ENCODE peak calls at places on chromosomes 12 and 14, in ten cellular contexts. R is choroid plexus epithelial cell, M is lower leg skin, L is AG09309, J is uterus, T is tibial artery, P is cardiac muscle cell, H is AG10803, I is astrocyte of the spinal cord, X is pancreas. Y is an unnamed sample.

GRCh38 chr12:117587646-117588287 is 226.3 kb upstream of the NOS1 start:
- DNase-seq in M (peak), I (peak), P (peak), J (no peak), R (peak), T (no peak), L (no peak), X (peak), H (peak), Y (peak)

GRCh38 chr12:47766496-47767196 is 6.4 kb upstream of the SLC48A1 start:
- DNase-seq in I (no peak), L (no peak), P (no peak), H (no peak), M (no peak), R (no peak), J (no peak), T (no peak), X (no peak), Y (no peak)

GRCh38 chr12:6285063-6285477 is 25.4 kb upstream of the PLEKHG6 start:
- DNase-seq in R (peak), M (no peak), J (peak), H (peak), I (peak), T (no peak), X (peak), L (peak), P (peak), Y (peak)

GRCh38 chr12:39875721-39876120 is 230.2 kb downstream of the SLC2A13 start:
- DNase-seq in R (no peak), M (no peak), L (no peak), J (no peak), X (no peak), I (no peak), P (no peak), H (no peak), T (no peak), Y (no peak)

GRCh38 chr12:10497602-10498001 is 8.1 kb upstream of the EIF2S3B start:
- DNase-seq in R (peak), M (no peak), X (no peak), P (peak), J (no peak), H (no peak), T (no peak), L (no peak), I (peak), Y (no peak)

GRCh38 chr14:63248211-63248610 is 44.0 kb downstream of the RHOJ start:
- DNase-seq in H (peak), T (no peak), J (no peak), M (no peak), L (no peak), I (peak), P (peak), X (no peak), R (peak), Y (peak)

GRCh38 chr14:96104469-96105057 is 65.4 kb downstream of the C14orf132 start:
- DNase-seq in J (peak), P (peak), T (peak), R (peak), H (peak), L (peak), M (peak), I (peak), X (peak), Y (peak)

GRCh38 chr12:116717466-116718457 is 20.1 kb downstream of the SPRING1 start:
- DNase-seq in M (peak), R (peak), H (peak), L (no peak), J (peak), P (peak), T (peak), X (no peak), I (peak), Y (peak)

GRCh38 chr12:84913151-84913550 is 552 bp upstream of the SLC6A15 start:
- DNase-seq in R (peak), J (no peak), I (peak), M (no peak), P (peak), X (no peak), T (no peak), L (no peak), H (no peak), Y (peak)

GRCh38 chr14:94582199-94582750 is 1.0 kb downstream of the SERPINA5 start:
- DNase-seq in M (no peak), J (no peak), P (no peak), L (no peak), R (no peak), H (no peak), X (peak), T (no peak), I (no peak), Y (no peak)

GRCh38 chr12:62917066-62917465 is 17.9 kb downstream of the PPM1H start:
- DNase-seq in M (no peak), P (no peak), H (no peak), I (no peak), R (no peak), J (no peak), X (no peak), T (no peak), L (no peak), Y (no peak)

GRCh38 chr14:96863327-96863985 is 66.3 kb downstream of the VRK1 start:
- DNase-seq in J (no peak), I (no peak), R (no peak), H (no peak), M (no peak), P (peak), X (no peak), T (no peak), L (no peak), Y (no peak)

GRCh38 chr12:108090107-108090899 is 38.8 kb upstream of the WSCD2 start:
- DNase-seq in J (no peak), X (no peak), P (no peak), M (no peak), L (no peak), T (no peak), I (no peak), H (no peak), R (no peak), Y (no peak)

GRCh38 chr14:67856806-67857205 is 37.2 kb downstream of the RAD51B start:
- DNase-seq in I (peak), R (peak), H (peak), J (no peak), X (no peak), M (no peak), L (peak), P (peak), T (no peak), Y (peak)

GRCh38 chr14:73887704-73888459 is 1.2 kb downstream of the ZNF410 start:
- DNase-seq in M (no peak), R (no peak), P (no peak), I (no peak), X (no peak), J (no peak), T (no peak), L (no peak), H (no peak), Y (peak)

GRCh38 chr14:80906336-80906735 is 35.2 kb downstream of the CEP128 start:
- DNase-seq in H (no peak), P (no peak), X (no peak), T (no peak), M (no peak), I (no peak), L (no peak), R (no peak), J (no peak), Y (no peak)

GRCh38 chr14:22314183-22314820 is 274.7 kb downstream of the DAD1 start:
- DNase-seq in P (peak), R (peak), H (peak), J (peak), X (no peak), I (peak), L (no peak), T (no peak), M (no peak), Y (peak)

DNA sequence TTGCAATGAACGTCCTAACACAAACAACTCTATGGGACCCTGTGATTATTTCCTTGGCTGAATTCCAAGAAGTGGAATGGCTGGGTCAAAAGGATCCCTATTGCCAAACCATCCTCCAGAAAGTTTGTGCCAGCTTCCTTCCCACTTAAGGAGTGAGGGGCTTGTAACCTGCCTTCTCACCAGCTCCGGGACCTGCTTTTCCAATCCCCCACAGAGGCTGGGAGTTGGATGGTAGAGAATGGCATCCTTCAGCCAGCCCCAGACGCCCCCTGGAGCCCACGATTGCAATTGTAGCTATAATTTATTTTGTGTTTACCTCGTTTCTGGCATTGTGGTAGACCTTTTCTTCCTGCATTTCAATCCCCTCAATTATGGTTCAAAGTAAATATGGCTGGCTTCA is 9.7 kb upstream of the ZDHHC22 start:
- DNase-seq in H (no peak), X (no peak), J (no peak), L (no peak), P (peak), T (no peak), R (peak), M (no peak), I (no peak), Y (no peak)
- TF ChIP-seq CTCF in H (peak), X (no peak), J (no peak), L (peak), P (peak), T (peak), R (peak), M (no peak), I (peak), Y (peak)

GRCh38 chr12:33439587-33440011 is at the start of gene SYT10:
- DNase-seq in H (no peak), R (no peak), L (no peak), X (no peak), P (peak), T (no peak), I (peak), J (no peak), M (no peak), Y (no peak)

GRCh38 chr12:33438890-33439586 is 581 bp downstream of the SYT10 start:
- DNase-seq in T (no peak), X (no peak), H (peak), I (peak), J (no peak), M (no peak), L (no peak), P (no peak), R (peak), Y (peak)

GRCh38 chr12:33440477-33440876 is 858 bp upstream of the SYT10 start:
- DNase-seq in R (no peak), J (no peak), L (no peak), X (no peak), T (no peak), H (no peak), I (no peak), M (no peak), P (no peak), Y (no peak)

GRCh38 chr12:33437598-33437997 is 2.0 kb downstream of the SYT10 start:
- DNase-seq in I (no peak), R (no peak), L (no peak), P (no peak), J (no peak), H (no peak), X (no peak), M (no peak), T (no peak), Y (no peak)

DNA sequence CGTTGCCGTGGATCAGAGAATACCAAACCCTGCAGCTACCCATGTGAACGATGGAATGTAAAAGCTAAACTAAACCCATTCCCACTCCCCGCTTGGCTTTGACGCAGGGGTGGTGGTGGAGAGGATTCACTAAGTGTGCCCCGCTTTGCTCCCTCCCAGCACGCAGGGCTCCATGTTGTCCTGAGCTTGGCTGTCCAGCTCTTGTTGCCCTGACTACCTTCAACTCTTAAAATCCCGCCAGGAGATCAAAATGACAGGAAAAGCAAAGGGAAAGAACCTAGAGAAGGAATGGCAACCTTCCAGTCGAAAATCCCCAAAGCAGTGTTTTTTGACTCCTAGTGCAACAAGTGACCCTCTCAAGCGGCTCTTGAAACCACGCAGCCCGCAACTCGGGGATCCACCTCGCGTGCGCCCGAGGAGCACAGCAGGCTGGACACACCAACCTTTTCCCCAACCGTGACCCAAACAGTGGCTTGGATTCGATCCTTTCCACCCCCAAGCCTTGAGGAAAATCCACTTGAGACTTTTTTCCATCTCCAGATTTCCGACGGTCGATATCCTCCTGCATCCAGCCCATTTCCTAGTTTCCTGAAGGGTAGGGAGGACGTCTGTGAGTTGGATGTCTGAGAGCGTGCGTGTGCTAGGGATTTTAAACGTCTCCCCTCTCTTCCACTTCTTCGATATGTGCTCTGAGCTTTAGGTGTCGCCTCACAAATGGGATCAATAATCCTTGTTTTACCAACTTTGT is 1.4 kb downstream of the SYT10 start:
- DNase-seq in I (no peak), H (no peak), L (no peak), T (no peak), J (no peak), M (no peak), X (no peak), R (no peak), P (no peak), Y (no peak)
- H3K4me3 ChIP-seq in I (no peak), H (no peak), L (no peak), T (no peak), J (no peak), M (no peak), X (no peak), R (no peak), P (peak), Y (no peak)

GRCh38 chr12:50314629-50315312 is 31.5 kb upstream of the LIMA1 start:
- DNase-seq in R (peak), X (no peak), H (peak), M (no peak), I (peak), L (no peak), P (peak), J (no peak), T (no peak), Y (peak)
- TF ChIP-seq CTCF in R (peak), X (peak), H (peak), M (no peak), I (peak), L (peak), P (peak), J (peak), T (peak), Y (peak)

GRCh38 chr12:8886515-8887284 is 27.6 kb upstream of the PHC1 start:
- DNase-seq in R (no peak), H (no peak), P (no peak), L (no peak), X (no peak), J (no peak), T (no peak), M (no peak), I (no peak), Y (no peak)

GRCh38 chr12:8887285-8887715 is 27.0 kb upstream of the PHC1 start:
- DNase-seq in I (no peak), J (no peak), R (peak), X (no peak), T (no peak), H (no peak), L (no peak), P (peak), M (no peak), Y (peak)

GRCh38 chr12:8894378-8894777 is 19.9 kb upstream of the PHC1 start:
- DNase-seq in R (no peak), I (no peak), H (no peak), M (no peak), J (no peak), L (no peak), X (no peak), T (no peak), P (no peak), Y (no peak)

GRCh38 chr12:8894986-8895385 is 19.3 kb upstream of the PHC1 start:
- DNase-seq in X (no peak), M (no peak), L (no peak), H (no peak), P (no peak), I (no peak), R (no peak), T (no peak), J (no peak), Y (no peak)

GRCh38 chr12:8890313-8891084 is 23.8 kb upstream of the PHC1 start:
- DNase-seq in J (peak), L (no peak), R (peak), H (peak), M (peak), X (peak), P (peak), I (peak), T (no peak), Y (peak)
- H3K4me3 ChIP-seq in J (peak), L (peak), R (peak), H (peak), M (no peak), X (peak), P (peak), I (peak), T (peak), Y (peak)

GRCh38 chr14:72098202-72098601 is 166.0 kb downstream of the RGS6 start:
- DNase-seq in P (no peak), R (no peak), M (no peak), X (no peak), L (no peak), H (no peak), T (no peak), J (no peak), I (no peak), Y (no peak)

GRCh38 chr14:72104011-72104613 is 171.9 kb downstream of the RGS6 start:
- DNase-seq in P (no peak), R (peak), J (no peak), X (peak), M (no peak), I (no peak), T (no peak), L (no peak), H (no peak), Y (no peak)
- TF ChIP-seq CTCF in P (no peak), R (peak), J (no peak), X (peak), M (no peak), I (peak), T (peak), L (peak), H (peak), Y (no peak)

DNA sequence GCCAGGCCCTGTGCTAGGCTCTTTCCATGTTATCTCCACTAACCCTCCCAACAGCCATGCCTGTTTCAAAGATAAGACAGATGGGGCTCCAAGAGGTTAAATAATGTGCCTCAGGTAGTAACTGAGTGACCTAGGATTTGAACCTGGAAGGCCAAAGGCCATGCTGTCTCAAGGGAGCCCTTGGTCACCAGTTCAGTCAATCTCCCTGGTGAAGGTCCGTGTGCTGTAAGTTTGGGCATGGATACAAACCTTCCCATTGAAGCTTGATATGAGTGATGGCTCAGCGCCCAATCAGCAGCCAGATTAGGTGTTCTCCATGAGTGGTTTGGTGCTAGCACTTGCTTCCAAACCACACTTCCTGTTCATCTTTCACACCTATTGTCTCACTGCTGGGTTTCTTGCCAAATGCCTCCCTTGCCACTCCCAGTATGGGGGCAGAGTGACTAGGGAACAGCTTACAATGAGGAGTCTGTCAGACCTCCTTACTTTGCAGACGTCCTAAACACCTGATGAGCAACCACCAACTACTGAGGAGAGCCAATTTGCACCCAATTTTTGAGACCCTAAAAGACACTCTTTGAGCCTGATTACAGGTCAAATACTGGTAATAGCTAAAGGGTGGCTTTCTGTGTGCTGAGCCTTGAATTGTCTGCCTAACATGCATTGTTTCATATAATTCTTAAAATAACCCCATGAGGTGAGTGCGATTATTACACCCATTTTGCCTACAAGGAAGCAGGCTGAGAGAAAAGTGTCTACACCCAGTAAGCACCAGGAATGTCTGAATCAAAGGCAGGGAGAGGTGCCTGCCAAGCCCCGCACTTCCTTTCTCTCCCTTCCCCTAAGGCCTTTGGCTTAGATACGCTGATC is 48.5 kb upstream of the FOS start:
- DNase-seq in P (peak), L (no peak), R (peak), M (no peak), T (no peak), J (no peak), X (no peak), H (peak), I (peak), Y (peak)
- H3K4me3 ChIP-seq in P (no peak), L (no peak), R (no peak), M (no peak), T (no peak), J (no peak), X (no peak), H (no peak), I (no peak), Y (no peak)

DNA sequence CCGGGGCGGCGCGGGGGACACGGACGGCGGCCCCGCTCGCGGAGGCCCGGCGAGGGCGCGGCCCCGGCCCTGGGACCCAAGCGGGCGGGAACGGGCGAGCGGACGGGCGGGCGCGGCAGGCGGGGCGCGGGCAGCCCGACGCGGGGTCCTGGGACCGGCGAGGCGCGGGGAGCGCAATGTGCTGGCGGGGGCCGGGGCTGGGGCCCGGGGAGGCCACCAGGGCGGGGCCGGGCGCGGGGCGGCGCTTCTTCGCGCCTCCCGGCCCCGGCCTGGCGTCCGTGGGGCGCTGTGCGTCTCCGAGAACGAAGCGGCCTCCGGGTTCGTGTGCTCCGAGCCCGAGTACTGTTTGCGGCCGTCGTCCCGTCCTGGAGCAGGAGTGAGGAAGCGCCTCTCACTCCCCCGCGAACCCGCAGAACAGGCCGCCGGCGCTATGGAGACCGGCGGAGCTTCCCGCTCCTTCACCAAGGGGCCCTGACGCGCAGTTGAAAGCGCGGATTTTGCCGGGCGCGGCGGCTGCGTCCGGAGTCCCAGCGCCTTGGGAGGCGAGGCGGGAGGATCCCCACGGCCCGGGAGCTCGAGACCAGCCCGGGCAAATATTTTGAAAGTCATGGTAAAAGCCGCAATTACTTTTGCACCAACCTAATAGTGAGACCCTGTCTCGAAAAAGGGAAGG is 415 bp upstream of the ANKLE2 start:
- DNase-seq in X (peak), J (peak), P (peak), L (peak), I (peak), R (peak), H (peak), M (peak), T (peak), Y (peak)
- TF ChIP-seq CTCF in X (no peak), J (peak), P (peak), L (no peak), I (peak), R (peak), H (no peak), M (no peak), T (no peak), Y (peak)